ENCODE peak calls at places on chromosomes 11 and 22, in five cellular contexts. E is C1 segment of cervical spinal cord; W is RCC 7860; M is activated CD8-positive, alpha-beta memory T cell treated with anti-CD3 and anti-CD28 coated beads, Interleukin-2, amount 50 U/mL, for 4 hours; G is lung. Q is an unnamed sample.

GRCh38 chr11:7671347-7671746 is 2.0 kb downstream of the CYB5R2 start:
- DNase-seq in M (no peak), G (no peak), W (no peak), E (no peak), Q (no peak)

GRCh38 chr11:7563269-7563668 is 49.5 kb downstream of the PPFIBP2 start:
- DNase-seq in W (no peak), E (no peak), G (no peak), M (no peak), Q (no peak)

GRCh38 chr11:97537407-97538150 is 1147.8 kb downstream of the JRKL start:
- DNase-seq in E (no peak), G (no peak), M (no peak), W (no peak), Q (no peak)

GRCh38 chr11:66337103-66337899 is 1.1 kb upstream of the RIN1 start:
- DNase-seq in E (no peak), M (no peak), G (no peak), W (peak), Q (no peak)

GRCh38 chr22:38080847-38081635 is 2.9 kb downstream of the SLC16A8 start:
- DNase-seq in E (no peak), M (no peak), G (no peak), W (no peak), Q (no peak)

GRCh38 chr11:74532496-74533246 is 39.1 kb upstream of the LIPT2 start:
- DNase-seq in M (no peak), E (no peak), W (no peak), G (no peak), Q (no peak)

GRCh38 chr11:120056301-120057027 is 81.4 kb downstream of the TRIM29 start:
- DNase-seq in M (no peak), G (no peak), E (no peak), W (no peak), Q (no peak)

GRCh38 chr11:45098929-45099328 is 47.5 kb upstream of the PRDM11 start:
- DNase-seq in M (no peak), E (no peak), G (peak), W (no peak), Q (no peak)

GRCh38 chr22:38740116-38740723 is 15.6 kb downstream of the SUN2 start:
- DNase-seq in G (no peak), E (no peak), M (no peak), W (no peak), Q (no peak)

GRCh38 chr11:33725496-33725895 is 10.7 kb downstream of the CD59 start:
- DNase-seq in W (no peak), E (no peak), G (no peak), M (no peak), Q (no peak)

GRCh38 chr22:17243524-17243923 is 24.3 kb upstream of the ADA2 start:
- DNase-seq in W (no peak), M (no peak), E (no peak), G (no peak), Q (no peak)

GRCh38 chr11:115330693-115331482 is 173.3 kb downstream of the CADM1 start:
- DNase-seq in M (no peak), W (no peak), E (no peak), G (no peak), Q (no peak)

GRCh38 chr11:12125609-12126149 is 15.3 kb downstream of the MICAL2 start:
- DNase-seq in W (no peak), M (no peak), E (no peak), G (no peak), Q (no peak)

GRCh38 chr11:76736773-76737495 is 46.2 kb upstream of the TSKU start:
- DNase-seq in M (no peak), W (no peak), E (no peak), G (no peak), Q (no peak)

GRCh38 chr11:75635009-75635909 is 33.6 kb downstream of the MAP6 start:
- DNase-seq in M (no peak), G (no peak), W (no peak), E (no peak), Q (no peak)

GRCh38 chr11:47284151-47284550 is 14.2 kb downstream of the MADD start:
- DNase-seq in G (no peak), E (no peak), W (no peak), M (no peak), Q (no peak)

GRCh38 chr11:13721760-13722159 is 53.3 kb downstream of the FAR1 start:
- DNase-seq in G (no peak), W (no peak), E (no peak), M (no peak), Q (no peak)

GRCh38 chr11:134382830-134383229 is 29.2 kb downstream of the B3GAT1 start:
- DNase-seq in W (no peak), G (no peak), M (no peak), E (no peak), Q (no peak)

GRCh38 chr22:19062139-19062789 is 59.9 kb downstream of the DGCR2 start:
- DNase-seq in M (no peak), E (no peak), G (no peak), W (no peak), Q (no peak)

GRCh38 chr11:7522106-7522505 is 8.3 kb downstream of the PPFIBP2 start:
- DNase-seq in M (no peak), E (no peak), G (no peak), W (no peak), Q (no peak)

GRCh38 chr11:75771646-75772410 is 3.2 kb downstream of the DGAT2 start:
- DNase-seq in E (no peak), M (no peak), W (peak), G (peak), Q (no peak)

GRCh38 chr22:31241936-31242335 is 29.8 kb downstream of the LIMK2 start:
- DNase-seq in M (no peak), G (no peak), W (peak), E (no peak), Q (no peak)

GRCh38 chr11:62547691-62548281 is 1.2 kb upstream of the AHNAK start:
- DNase-seq in G (no peak), M (no peak), E (no peak), W (peak), Q (no peak)

GRCh38 chr11:111399187-111400031 is 20.3 kb upstream of the POU2AF1 start:
- DNase-seq in M (no peak), W (no peak), E (no peak), G (no peak), Q (no peak)

GRCh38 chr22:17159504-17159951 is 451 bp upstream of the HDHD5 start:
- DNase-seq in G (peak), W (peak), M (peak), E (no peak), Q (no peak)

GRCh38 chr22:43743131-43743530 is 69.0 kb downstream of the EFCAB6 start:
- DNase-seq in G (no peak), W (no peak), E (no peak), M (no peak), Q (no peak)

GRCh38 chr11:61267437-61267841 is 26.5 kb downstream of the PGA5 start:
- DNase-seq in G (no peak), E (no peak), M (no peak), W (no peak), Q (no peak)

GRCh38 chr22:49960967-49961600 is 512 bp downstream of the PIM3 start:
- DNase-seq in M (peak), E (no peak), W (peak), G (peak), Q (peak)

GRCh38 chr11:72860592-72860991 is 46.4 kb downstream of the ATG16L2 start:
- DNase-seq in M (no peak), E (no peak), G (no peak), W (no peak), Q (no peak)

GRCh38 chr11:86468169-86468568 is 93.5 kb downstream of the CCDC81 start:
- DNase-seq in E (no peak), G (no peak), W (no peak), M (no peak), Q (no peak)

GRCh38 chr11:2917842-2918490 is 11.3 kb downstream of the PHLDA2 start:
- DNase-seq in W (no peak), E (no peak), M (no peak), G (no peak), Q (no peak)

GRCh38 chr11:73326929-73327811 is 19.1 kb downstream of the ARHGEF17 start:
- DNase-seq in G (no peak), E (no peak), M (no peak), W (peak), Q (no peak)

GRCh38 chr11:19979519-19979845 is 180.8 kb downstream of the DBX1 start:
- DNase-seq in W (no peak), M (no peak), G (no peak), E (no peak), Q (no peak)

GRCh38 chr11:74630043-74630442 is 37.7 kb downstream of the POLD3 start:
- DNase-seq in M (no peak), G (no peak), E (no peak), W (no peak), Q (no peak)

Q was measured in frontal cortex.